ENCODE peak calls at places on chromosome 15, in ten cellular contexts. L is MCF 10A; S is heart right ventricle; I is HFFc6; O is dorsolateral prefrontal cortex; N is osteocyte; J is CD8-positive, alpha-beta T cell; B is neural progenitor cell; F is GM06990; T is cardiac muscle cell. C is an unnamed sample.

GRCh38 chr15:91855684-91856553 is 2.4 kb downstream of the SLCO3A1 start:
- DNase-seq in L (peak; percentile 63), S (no peak), I (no peak), O (no peak), N (peak; percentile 44), J (no peak), B (peak; percentile 68), F (peak; percentile 14), T (no peak), C (no peak)

GRCh38 chr15:57772223-57772957 is 65.9 kb downstream of the POLR2M start:
- DNase-seq in L (peak; percentile 51), S (no peak), I (peak; percentile 41), O (no peak), N (no peak), J (no peak), B (peak; percentile 52), F (no peak), T (no peak), C (peak; percentile 12)

GRCh38 chr15:73052679-73053397 is 575 bp downstream of the NEO1 start:
- DNase-seq in L (peak; percentile 44), S (peak; percentile 36), I (no peak), O (peak; percentile 56), N (no peak), J (no peak), B (peak; percentile 90), F (peak; percentile 13), T (peak; percentile 54), C (peak; percentile 26)

GRCh38 chr15:37940886-37941285 is 6.4 kb downstream of the TMCO5A start:
- DNase-seq in L (no peak), S (no peak), I (no peak), O (no peak), N (no peak), J (no peak), B (no peak), F (no peak), T (no peak), C (no peak)

GRCh38 chr15:85582076-85582718 is 201.8 kb downstream of the AKAP13 start:
- DNase-seq in L (no peak), S (no peak), I (no peak), O (no peak), N (no peak), J (no peak), B (no peak), F (peak; percentile 41), T (peak; percentile 85), C (peak; percentile 46)

GRCh38 chr15:40307421-40308165 is at the start of gene PLCB2:
- DNase-seq in L (no peak), S (peak; percentile 40), I (no peak), O (no peak), N (no peak), J (peak; percentile 55), B (no peak), F (peak; percentile 65), T (no peak), C (no peak)

GRCh38 chr15:62909257-62909656 is 133.3 kb upstream of the TPM1 start:
- DNase-seq in L (no peak), S (no peak), I (peak; percentile 11), O (no peak), N (no peak), J (no peak), B (no peak), F (no peak), T (no peak), C (no peak)

GRCh38 chr15:88911766-88912118 is 1.4 kb downstream of the MFGE8 start:
- DNase-seq in L (peak; percentile 91), S (peak; percentile 52), I (no peak), O (peak; percentile 9), N (no peak), J (no peak), B (peak; percentile 68), F (no peak), T (no peak), C (no peak)

GRCh38 chr15:60535743-60536142 is 56.8 kb upstream of the ICE2 start:
- DNase-seq in L (no peak), S (no peak), I (no peak), O (no peak), N (no peak), J (no peak), B (no peak), F (no peak), T (no peak), C (no peak)

GRCh38 chr15:67240235-67241131 is 14.0 kb downstream of the AAGAB start:
- DNase-seq in L (peak; percentile 57), S (no peak), I (no peak), O (no peak), N (no peak), J (no peak), B (no peak), F (peak; percentile 18), T (no peak), C (no peak)

GRCh38 chr15:38354321-38354929 is 99.5 kb upstream of the FAM98B start:
- DNase-seq in L (peak; percentile 78), S (no peak), I (peak; percentile 48), O (peak; percentile 80), N (no peak), J (peak; percentile 15), B (peak; percentile 66), F (peak; percentile 21), T (peak; percentile 82), C (peak; percentile 81)

GRCh38 chr15:68342351-68342750 is 64.8 kb downstream of the FEM1B start:
- DNase-seq in L (no peak), S (peak; percentile 36), I (no peak), O (no peak), N (no peak), J (no peak), B (no peak), F (no peak), T (no peak), C (no peak)

GRCh38 chr15:68345481-68345880 is 67.9 kb downstream of the FEM1B start:
- DNase-seq in L (no peak), S (no peak), I (no peak), O (no peak), N (no peak), J (no peak), B (no peak), F (no peak), T (no peak), C (no peak)

GRCh38 chr15:68341851-68342336 is 64.3 kb downstream of the FEM1B start:
- DNase-seq in L (no peak), S (no peak), I (no peak), O (no peak), N (no peak), J (no peak), B (no peak), F (no peak), T (peak; percentile 36), C (peak; percentile 35)

GRCh38 chr15:68344600-68344999 is 67.1 kb downstream of the FEM1B start:
- DNase-seq in L (peak; percentile 46), S (no peak), I (no peak), O (no peak), N (no peak), J (no peak), B (no peak), F (no peak), T (no peak), C (no peak)

GRCh38 chr15:68343579-68344225 is 66.2 kb downstream of the FEM1B start:
- DNase-seq in L (no peak), S (no peak), I (no peak), O (no peak), N (no peak), J (no peak), B (no peak), F (no peak), T (no peak), C (no peak)
- TF ChIP-seq CTCF in L (no peak), S (no peak), I (no peak), O (no peak), N (no peak), J (no peak), B (no peak), F (no peak), T (no peak), C (no peak)

GRCh38 chr15:64096486-64097431 is 977 bp downstream of the SNX1 start:
- DNase-seq in L (peak; percentile 37), S (no peak), I (peak; percentile 38), O (no peak), N (no peak), J (no peak), B (peak; percentile 42), F (no peak), T (peak; percentile 55), C (peak; percentile 32)
- TF ChIP-seq CTCF in L (peak; percentile 8), S (no peak), I (peak; percentile 52), O (no peak), N (peak; percentile 28), J (no peak), B (peak; percentile 26), F (no peak), T (peak; percentile 27), C (no peak)

GRCh38 chr15:65033659-65034269 is 4.3 kb upstream of the MTFMT start:
- DNase-seq in L (peak; percentile 49), S (no peak), I (peak; percentile 50), O (no peak), N (no peak), J (no peak), B (peak; percentile 56), F (no peak), T (peak; percentile 60), C (peak; percentile 49)
- TF ChIP-seq CTCF in L (peak; percentile 64), S (peak; percentile 57), I (peak; percentile 68), O (peak; percentile 64), N (peak; percentile 58), J (no peak), B (peak; percentile 51), F (peak; percentile 71), T (peak; percentile 62), C (peak; percentile 69)

GRCh38 chr15:47708595-47708994 is 8.7 kb upstream of the SEMA6D start:
- DNase-seq in L (no peak), S (no peak), I (no peak), O (no peak), N (no peak), J (no peak), B (no peak), F (no peak), T (no peak), C (no peak)

GRCh38 chr15:47715856-47716445 is 1.4 kb upstream of the SEMA6D start:
- DNase-seq in L (no peak), S (peak; percentile 17), I (no peak), O (peak; percentile 80), N (no peak), J (no peak), B (peak; percentile 53), F (no peak), T (peak; percentile 64), C (peak; percentile 47)

GRCh38 chr15:47708116-47708515 is 9.2 kb upstream of the SEMA6D start:
- DNase-seq in L (no peak), S (no peak), I (no peak), O (no peak), N (no peak), J (no peak), B (no peak), F (no peak), T (no peak), C (no peak)

GRCh38 chr15:47715402-47715801 is 1.9 kb upstream of the SEMA6D start:
- DNase-seq in L (no peak), S (no peak), I (no peak), O (no peak), N (no peak), J (no peak), B (no peak), F (no peak), T (no peak), C (no peak)

GRCh38 chr15:47711654-47712053 is 5.7 kb upstream of the SEMA6D start:
- DNase-seq in L (peak; percentile 51), S (no peak), I (no peak), O (no peak), N (no peak), J (no peak), B (peak; percentile 50), F (no peak), T (peak; percentile 37), C (no peak)
- TF ChIP-seq CTCF in L (peak; percentile 57), S (peak; percentile 56), I (peak; percentile 81), O (peak; percentile 73), N (peak; percentile 63), J (no peak), B (peak; percentile 76), F (peak; percentile 61), T (peak; percentile 62), C (peak; percentile 62)

C was measured in astrocyte of the spinal cord.